ENCODE peak calls at places on chromosomes 12 and 14, in four cellular contexts. A is right lobe of liver, V is lung, E is neural progenitor cell. R is an unnamed sample.
A peak's percentile ranks its signal among the peaks of the same experiment; 100 is the strongest.

GRCh38 chr14:92877757-92878431 is 45.1 kb upstream of the CHGA start:
- DNase-seq in A (peak; percentile 95), V (no peak), E (peak; percentile 73), R (peak; percentile 73)

GRCh38 chr12:91316161-91316759 is 133.6 kb upstream of the DCN start:
- DNase-seq in A (no peak), V (no peak), E (no peak), R (no peak)

GRCh38 chr12:19833775-19834501 is 394.6 kb downstream of the AEBP2 start:
- DNase-seq in A (no peak), V (no peak), E (no peak), R (no peak)

GRCh38 chr14:103136388-103137271 is 13.4 kb downstream of the TNFAIP2 start:
- DNase-seq in A (no peak), V (no peak), E (peak; percentile 64), R (peak; percentile 59)

GRCh38 chr12:128906485-128907137 is 53.3 kb downstream of the GLT1D1 start:
- DNase-seq in A (no peak), V (no peak), E (no peak), R (no peak)

GRCh38 chr12:122668268-122668667 is 34.9 kb downstream of the HCAR2 start:
- DNase-seq in A (no peak), V (no peak), E (no peak), R (no peak)

GRCh38 chr12:123533672-123534643 is at the start of gene RILPL1:
- DNase-seq in A (peak; percentile 60), V (peak; percentile 39), E (peak; percentile 85), R (peak; percentile 63)

GRCh38 chr12:96811083-96811482 is 96.0 kb upstream of the NEDD1 start:
- DNase-seq in A (no peak), V (no peak), E (no peak), R (no peak)

GRCh38 chr14:58864751-58865519 is 227.2 kb downstream of the DACT1 start:
- DNase-seq in A (no peak), V (no peak), E (no peak), R (peak; percentile 51)

GRCh38 chr14:62118461-62118860 is 356.2 kb downstream of the SNAPC1 start:
- DNase-seq in A (no peak), V (no peak), E (no peak), R (no peak)

GRCh38 chr12:130031571-130032189 is 127.9 kb upstream of the TMEM132D start:
- DNase-seq in A (peak; percentile 62), V (peak; percentile 43), E (peak; percentile 81), R (peak; percentile 84)

GRCh38 chr14:41297961-41298690 is 308.6 kb upstream of the LRFN5 start:
- DNase-seq in A (no peak), V (no peak), E (no peak), R (no peak)

GRCh38 chr12:61554268-61555008 is 705.8 kb upstream of the USP15 start:
- DNase-seq in A (no peak), V (no peak), E (no peak), R (no peak)

GRCh38 chr12:111825509-111825908 is 16.5 kb upstream of the MAPKAPK5 start:
- DNase-seq in A (no peak), V (no peak), E (no peak), R (no peak)

GRCh38 chr14:23653046-23653445 is 16.9 kb downstream of the DHRS2 start:
- DNase-seq in A (no peak), V (no peak), E (no peak), R (no peak)

DNA sequence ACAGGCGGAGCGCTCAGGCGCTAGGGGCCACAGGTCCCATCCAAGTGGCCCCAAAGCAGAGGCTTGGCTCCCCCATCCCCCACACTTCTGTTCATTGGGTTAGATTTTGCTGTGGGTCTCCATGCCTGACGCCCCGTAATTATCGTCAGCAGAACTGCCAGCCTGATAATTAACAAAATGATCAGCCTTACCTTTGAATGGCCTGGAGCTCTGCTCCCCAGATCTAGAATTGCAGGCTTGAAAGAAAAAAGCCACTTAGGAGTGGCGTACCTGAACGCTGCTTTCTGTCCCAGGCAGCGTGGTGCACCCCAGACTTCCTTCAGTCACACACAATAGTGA is 28.7 kb upstream of the LRP1-AS start:
- DNase-seq in A (no peak), V (no peak), E (no peak), R (no peak)
- TF ChIP-seq CTCF in A (no peak), V (no peak), E (no peak), R (no peak)

DNA sequence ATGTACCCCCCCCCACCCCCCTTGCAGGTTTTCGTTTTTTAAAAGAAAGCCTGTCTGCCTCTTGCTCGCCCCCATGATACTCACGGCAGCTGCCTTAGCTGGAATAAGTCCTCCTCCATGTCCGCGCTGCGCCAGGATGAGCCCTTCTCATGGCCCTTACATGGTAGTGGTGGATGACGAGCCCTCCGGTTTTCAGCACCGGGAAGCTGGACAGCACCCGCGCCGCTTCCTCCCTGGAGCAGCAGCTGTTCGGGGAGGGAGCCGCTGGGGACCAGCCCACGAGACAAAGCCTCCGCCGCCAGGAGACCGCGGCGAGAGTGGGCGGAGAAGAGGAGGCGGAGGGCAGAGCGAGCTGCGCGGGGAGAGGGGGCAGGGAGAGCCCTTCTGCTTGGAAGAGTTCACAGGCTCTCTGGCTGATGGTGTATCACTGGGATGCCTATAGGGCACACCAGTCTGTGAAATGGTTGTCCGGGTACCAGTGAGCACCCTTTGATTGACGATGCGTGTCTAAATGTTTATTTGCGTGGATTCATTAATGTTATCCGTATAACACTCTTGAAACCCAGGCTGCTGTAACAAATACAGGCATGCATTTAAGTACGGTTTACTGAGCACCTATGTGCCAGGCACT is at the start of gene SVOP:
- DNase-seq in A (peak; percentile 66), V (peak; percentile 67), E (peak; percentile 97), R (peak; percentile 93)
- H3K27me3 ChIP-seq in A (no peaks in the 10 kb centered on the region), V (no peaks in the 10 kb centered on the region), E (peaks cover 17% of the 10 kb centered on the region), R (no peaks in the 10 kb centered on the region)

DNA sequence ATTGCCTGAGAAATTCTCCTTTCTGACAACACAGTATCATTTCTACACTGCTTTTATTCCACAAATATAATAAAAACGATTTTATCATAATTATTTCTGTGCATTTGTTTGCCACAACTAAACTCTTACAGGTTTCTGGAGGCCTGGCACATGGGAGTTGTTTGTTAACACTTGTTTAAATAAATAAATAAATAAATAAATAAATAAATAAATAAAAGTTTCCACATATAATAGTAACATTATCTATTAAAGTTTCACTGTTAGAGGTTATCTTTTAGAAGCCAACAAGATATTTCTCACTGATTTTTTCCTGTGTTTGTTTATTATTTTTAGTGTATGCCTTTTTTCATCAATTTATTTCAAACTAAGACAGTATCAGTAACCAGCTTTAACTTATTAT is 323.3 kb downstream of the FOXG1 start:
- DNase-seq in A (no peak), V (no peak), E (no peak), R (no peak)
- H3K9me3 ChIP-seq in A (no peaks in the 10 kb centered on the region), V (no peaks in the 10 kb centered on the region), E (no peaks in the 10 kb centered on the region), R (no peaks in the 10 kb centered on the region)

DNA sequence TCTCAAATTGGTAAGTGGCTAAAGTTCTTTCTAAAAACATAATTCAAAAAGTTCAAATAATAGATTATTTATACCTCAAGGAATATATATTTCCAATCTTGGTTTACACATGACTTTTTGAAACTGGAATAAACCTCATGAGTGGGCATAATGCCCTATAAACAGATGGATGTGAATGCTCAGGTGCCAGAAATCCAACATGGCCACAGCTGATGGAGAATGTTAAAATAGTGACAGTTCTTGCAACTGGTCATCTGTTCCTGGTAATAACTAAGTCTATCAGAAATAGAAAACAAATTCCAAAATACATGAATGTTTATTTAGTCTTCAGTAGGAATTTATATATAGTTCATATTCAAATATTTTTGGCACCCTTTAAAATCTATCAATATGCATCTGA is 21.6 kb upstream of the CNOT2 start:
- DNase-seq in A (no peak), V (no peak), E (no peak), R (no peak)
- TF ChIP-seq CTCF in A (no peak), V (no peak), E (no peak), R (no peak)

GRCh38 chr12:119772431-119772830 is 104.5 kb downstream of the PRKAB1 start:
- DNase-seq in A (no peak), V (no peak), E (no peak), R (no peak)

GRCh38 chr12:119770146-119770545 is 102.2 kb downstream of the PRKAB1 start:
- DNase-seq in A (no peak), V (no peak), E (no peak), R (no peak)

GRCh38 chr12:119780786-119781434 is 96.2 kb downstream of the CIT start:
- DNase-seq in A (peak; percentile 60), V (peak; percentile 56), E (peak; percentile 55), R (peak; percentile 53)

DNA sequence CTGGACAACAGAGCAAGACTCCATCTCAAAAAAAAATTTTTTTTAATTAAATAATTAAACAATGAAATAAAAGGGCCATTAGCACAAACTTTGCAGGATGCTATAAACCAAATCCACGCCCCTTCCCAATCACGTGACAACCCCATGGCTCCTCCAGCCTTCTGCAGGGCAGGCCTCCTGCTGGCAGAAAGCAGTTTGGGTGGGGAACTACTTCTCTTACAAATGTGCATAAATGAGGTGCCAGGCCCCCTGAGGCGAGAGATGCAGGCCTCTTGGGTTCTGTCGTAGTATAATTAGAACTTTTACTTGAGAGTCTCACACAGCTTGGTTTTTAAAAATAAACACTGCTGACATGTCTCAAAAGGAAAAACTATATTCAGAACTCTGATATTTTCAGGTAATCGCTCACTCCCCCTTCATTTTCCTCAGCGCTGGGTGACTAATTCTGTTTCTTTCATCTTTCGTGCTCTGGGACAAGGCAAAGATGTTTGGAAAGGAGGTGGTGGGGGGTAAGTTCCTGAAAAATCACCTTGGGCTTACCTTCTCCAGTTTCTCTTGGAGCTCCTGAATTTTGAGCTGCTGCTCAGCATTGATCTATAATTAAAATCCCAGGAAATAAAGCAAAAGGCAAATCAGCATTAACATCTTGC is 101.7 kb downstream of the CIT start:
- DNase-seq in A (no peak), V (no peak), E (no peak), R (no peak)
- H3K27me3 ChIP-seq in A (no peaks in the 10 kb centered on the region), V (no peaks in the 10 kb centered on the region), E (no peaks in the 10 kb centered on the region), R (no peaks in the 10 kb centered on the region)

DNA sequence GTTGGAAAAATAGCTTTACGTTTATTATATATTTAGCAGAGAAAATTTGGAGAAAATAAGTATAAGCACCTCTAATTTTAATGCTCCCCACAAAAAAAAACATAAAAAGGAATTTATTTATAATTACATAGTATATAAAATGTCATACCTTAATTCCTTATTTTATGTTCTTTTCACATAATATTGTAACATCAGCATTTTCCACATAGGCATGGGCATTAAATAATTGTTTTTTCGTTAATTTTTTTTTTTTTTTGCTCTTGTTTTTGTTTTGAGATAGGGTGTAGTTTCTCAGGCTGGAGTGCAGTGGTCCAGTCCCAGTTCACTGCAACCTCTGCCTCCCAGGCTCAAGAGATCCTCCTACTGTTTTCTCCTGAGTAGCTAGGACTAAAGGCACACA is 329.8 kb upstream of the FOXG1 start:
- DNase-seq in A (no peak), V (no peak), E (no peak), R (no peak)
- H3K9me3 ChIP-seq in A (no peaks in the 10 kb centered on the region), V (no peaks in the 10 kb centered on the region), E (no peaks in the 10 kb centered on the region), R (no peaks in the 10 kb centered on the region)

GRCh38 chr12:64402181-64402580 is 2.0 kb upstream of the XPOT start:
- DNase-seq in A (no peak), V (no peak), E (no peak), R (no peak)
- TF ChIP-seq CTCF in A (no peak), V (no peak), E (no peak), R (no peak)

GRCh38 chr12:120370343-120371243 is 1.6 kb upstream of the MSI1 start:
- DNase-seq in A (no peak), V (no peak), E (no peak), R (no peak)
- H3K27me3 ChIP-seq in A (peaks cover 4% of the 10 kb centered on the region), V (no peaks in the 10 kb centered on the region), E (no peaks in the 10 kb centered on the region), R (no peaks in the 10 kb centered on the region)